ENCODE peak calls at places on chromosomes 7 and 10, in ten cellular contexts. O, U, G, V, S, J, X, C, N and Q are unnamed samples.

GRCh38 chr7:107387573-107388219 is 82.2 kb upstream of the GPR22 start:
- DNase-seq in J (no peak), S (no peak), V (no peak), C (no peak), O (no peak), U (no peak), X (no peak), G (no peak), N (no peak), Q (peak; percentile 85)

GRCh38 chr10:28991738-28992270 is 297.1 kb upstream of the LYZL1 start:
- DNase-seq in C (no peak), O (no peak), N (peak; percentile 68), X (no peak), J (no peak), V (peak; percentile 35), S (peak; percentile 42), U (no peak), G (no peak), Q (peak; percentile 51)

GRCh38 chr7:34298492-34298891 is 359.5 kb upstream of the NPSR1 start:
- DNase-seq in S (no peak), J (no peak), O (no peak), V (no peak), U (no peak), C (no peak), X (no peak), G (no peak), N (no peak), Q (peak; percentile 78)

GRCh38 chr7:38840736-38841460 is 68.1 kb downstream of the VPS41 start:
- DNase-seq in J (no peak), X (no peak), O (no peak), N (no peak), S (no peak), G (no peak), U (no peak), C (no peak), V (no peak), Q (peak; percentile 50)

GRCh38 chr7:27709137-27710075 is 30.6 kb upstream of the TAX1BP1 start:
- DNase-seq in X (no peak), C (no peak), J (no peak), U (no peak), V (no peak), O (no peak), G (no peak), S (no peak), N (no peak), Q (peak; percentile 73)

GRCh38 chr7:127066974-127067373 is 185.8 kb downstream of the GRM8 start:
- DNase-seq in U (no peak), V (peak; percentile 11), G (no peak), O (no peak), J (no peak), S (no peak), N (no peak), C (no peak), X (no peak), Q (no peak)

GRCh38 chr10:60978287-60979115 is 34.5 kb upstream of the RHOBTB1 start:
- DNase-seq in O (no peak), U (no peak), V (no peak), N (peak; percentile 54), G (no peak), J (no peak), X (no peak), C (no peak), S (no peak), Q (peak; percentile 94)

GRCh38 chr7:46939089-46939488 is 642.8 kb downstream of the TNS3 start:
- DNase-seq in C (no peak), O (no peak), J (no peak), V (no peak), X (no peak), G (no peak), N (no peak), U (no peak), S (no peak), Q (no peak)

GRCh38 chr10:46220872-46221538 is 65.8 kb upstream of the ANTXRL start:
- DNase-seq in N (no peak), J (no peak), V (no peak), U (no peak), O (peak; percentile 49), C (no peak), S (no peak), X (peak; percentile 67), G (no peak), Q (no peak)

GRCh38 chr7:98110249-98111022 is 3.8 kb downstream of the LMTK2 start:
- DNase-seq in U (no peak), J (no peak), G (no peak), N (no peak), S (peak; percentile 71), C (no peak), V (peak; percentile 51), O (no peak), X (no peak), Q (peak; percentile 85)

GRCh38 chr10:89985446-89985845 is 284.1 kb downstream of the KIF20B start:
- DNase-seq in V (no peak), O (no peak), S (no peak), J (no peak), X (no peak), N (no peak), U (no peak), C (no peak), G (no peak), Q (no peak)

GRCh38 chr7:120857558-120858298 is at the start of gene TSPAN12:
- DNase-seq in O (peak; percentile 90), N (peak; percentile 73), U (no peak), X (peak; percentile 87), V (peak; percentile 79), G (no peak), S (peak; percentile 87), C (peak; percentile 89), J (peak; percentile 77), Q (peak; percentile 93)

DNA sequence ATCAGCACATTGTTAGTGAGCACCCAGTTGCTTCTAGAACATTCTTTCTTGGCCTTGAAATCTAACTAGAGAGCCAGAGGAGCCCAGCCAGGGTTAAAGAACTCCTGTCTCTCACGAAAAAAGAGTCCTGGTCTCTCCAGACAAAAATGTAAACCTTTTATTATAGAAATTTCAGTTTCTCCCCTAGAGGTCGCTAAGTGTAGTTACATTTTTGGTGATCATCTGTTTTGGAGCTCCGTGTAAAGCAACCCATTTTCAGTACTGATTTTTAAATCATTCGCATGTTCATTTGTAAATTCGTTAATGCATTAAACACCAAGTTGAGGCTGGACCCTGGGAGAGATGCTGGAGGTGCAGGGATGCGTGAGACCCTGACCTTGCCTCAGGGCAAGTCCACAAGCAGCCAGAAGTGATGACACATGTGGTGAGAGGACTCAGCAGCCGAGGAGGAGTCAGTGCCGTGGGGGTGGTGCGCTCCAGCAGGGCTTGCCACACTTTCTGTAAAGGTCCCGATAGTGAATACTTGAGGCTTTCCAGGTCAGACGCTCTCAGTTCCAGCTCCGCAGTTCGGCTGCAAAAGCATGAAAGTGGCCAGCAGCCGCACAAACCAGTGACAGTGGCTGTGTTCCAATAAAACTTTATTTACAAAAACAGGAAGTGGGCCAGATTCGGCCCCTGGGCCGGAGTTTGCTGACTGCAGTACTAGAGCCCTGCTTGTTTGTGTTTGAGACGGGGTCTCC is 578.6 kb upstream of the FOXK1 start:
- DNase-seq in X (no peak), C (no peak), O (peak; percentile 71), G (no peak), N (peak; percentile 32), U (no peak), J (no peak), V (no peak), S (no peak), Q (peak; percentile 8)
- TF ChIP-seq POLR2AphosphoS5 in X (no peak), C (no peak), O (no peak), G (no peak), N (no peak), U (no peak), J (no peak), V (no peak), S (no peak), Q (no peak)

GRCh38 chr7:138661236-138661635 is 39.9 kb downstream of the SVOPL start:
- DNase-seq in C (no peak), U (no peak), X (no peak), O (no peak), S (no peak), V (no peak), N (no peak), G (no peak), J (no peak), Q (no peak)

GRCh38 chr7:138657854-138658386 is 43.2 kb downstream of the SVOPL start:
- DNase-seq in C (no peak), J (no peak), U (no peak), O (no peak), X (no peak), G (no peak), S (no peak), N (no peak), V (no peak), Q (no peak)

GRCh38 chr7:138662066-138663061 is 38.8 kb downstream of the SVOPL start:
- DNase-seq in U (no peak), S (no peak), J (no peak), C (no peak), G (no peak), V (no peak), X (no peak), N (no peak), O (no peak), Q (no peak)

GRCh38 chr7:138656952-138657351 is 44.2 kb downstream of the SVOPL start:
- DNase-seq in C (no peak), X (no peak), J (no peak), V (no peak), N (no peak), O (no peak), G (no peak), U (no peak), S (no peak), Q (no peak)

GRCh38 chr7:138658889-138659288 is 42.3 kb downstream of the SVOPL start:
- DNase-seq in S (no peak), N (no peak), C (no peak), U (no peak), V (no peak), O (no peak), J (no peak), X (no peak), G (no peak), Q (no peak)
- TF ChIP-seq POLR2AphosphoS5 in S (no peak), N (no peak), C (no peak), U (no peak), V (no peak), O (no peak), J (no peak), X (no peak), G (no peak), Q (no peak)

GRCh38 chr7:44760034-44760580 is 11.5 kb downstream of the ZMIZ2 start:
- DNase-seq in O (peak; percentile 68), N (no peak), J (no peak), C (no peak), S (no peak), X (no peak), U (no peak), G (no peak), V (no peak), Q (no peak)
- TF ChIP-seq POLR2AphosphoS5 in O (peak; percentile 12), N (no peak), J (no peak), C (no peak), S (no peak), X (no peak), U (no peak), G (no peak), V (no peak), Q (no peak)

DNA sequence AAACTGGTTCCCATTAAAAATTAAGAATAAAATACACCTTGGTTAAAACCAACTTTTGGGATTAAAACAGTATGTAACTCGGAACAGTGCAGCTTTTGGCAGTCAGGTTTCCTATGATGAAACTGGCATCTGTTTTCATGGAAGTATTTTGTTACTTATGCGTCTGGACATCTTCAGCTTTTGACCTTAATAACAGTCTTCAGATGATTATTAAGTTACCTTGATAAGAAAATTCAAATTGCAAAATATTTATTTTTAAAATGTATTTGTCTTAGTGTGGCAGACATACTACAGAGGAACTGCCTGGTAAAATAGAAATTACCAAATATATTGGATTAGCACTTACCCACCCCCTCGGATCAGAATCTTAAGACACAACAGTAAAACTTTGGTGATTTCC is 100.0 kb downstream of the ITGB8 start:
- DNase-seq in S (no peak), C (no peak), G (no peak), U (no peak), V (no peak), X (no peak), O (no peak), N (no peak), J (no peak), Q (no peak)
- TF ChIP-seq POLR2AphosphoS5 in S (no peak), C (no peak), G (no peak), U (no peak), V (no peak), X (no peak), O (no peak), N (no peak), J (no peak), Q (no peak)